ENCODE peak calls at places on chromosomes 2 and 18, in eight cellular contexts. P is amniotic epithelial cell; L is hypothalamus; R is MG63; E is stimulated activated CD4-positive, alpha-beta T cell treated with anti-CD3 and anti-CD28 coated beads, Interleukin-4, amount 100 ng/mL, for 1 hour; S is NCI-H446; M is NCI-H524; J is stimulated activated CD8-positive, alpha-beta memory T cell treated with anti-CD3 and anti-CD28 coated beads, Interleukin-2, amount 100 ng/mL, for 1 hour. K is an unnamed sample.

GRCh38 chr2:42028571-42029148 is 19.2 kb upstream of the PKDCC start:
- DNase-seq in P (no peak), L (no peak), R (no peak), E (no peak), S (no peak), M (no peak), J (no peak), K (peak)

GRCh38 chr18:59873616-59874015 is 26.2 kb upstream of the PMAIP1 start:
- DNase-seq in P (no peak), L (no peak), R (no peak), E (no peak), S (no peak), M (no peak), J (no peak), K (no peak)

GRCh38 chr18:22515250-22515649 is 97.5 kb upstream of the CTAGE1 start:
- DNase-seq in P (no peak), L (no peak), R (no peak), E (no peak), S (no peak), M (no peak), J (no peak), K (no peak)

GRCh38 chr2:239661334-239662312 is 260.8 kb upstream of the HDAC4 start:
- DNase-seq in P (no peak), L (no peak), R (no peak), E (no peak), S (no peak), M (no peak), J (no peak), K (no peak)

GRCh38 chr2:230842473-230842872 is 22.3 kb upstream of the ITM2C start:
- DNase-seq in P (no peak), L (no peak), R (peak), E (no peak), S (no peak), M (peak), J (no peak), K (no peak)

GRCh38 chr2:85398426-85399182 is 11.6 kb downstream of the CAPG start:
- DNase-seq in P (no peak), L (no peak), R (no peak), E (no peak), S (no peak), M (no peak), J (no peak), K (no peak)

GRCh38 chr2:64966839-64967238 is 22.4 kb upstream of the SLC1A4 start:
- DNase-seq in P (no peak), L (no peak), R (no peak), E (no peak), S (no peak), M (no peak), J (no peak), K (no peak)

GRCh38 chr2:10846110-10846861 is 33.7 kb upstream of the PDIA6 start:
- DNase-seq in P (no peak), L (no peak), R (no peak), E (no peak), S (no peak), M (no peak), J (no peak), K (no peak)

GRCh38 chr18:3603460-3604259 is 153.7 kb downstream of the TGIF1 start:
- DNase-seq in P (peak), L (no peak), R (peak), E (no peak), S (peak), M (peak), J (no peak), K (no peak)

GRCh38 chr18:55012041-55012440 is 52.8 kb upstream of the CCDC68 start:
- DNase-seq in P (no peak), L (no peak), R (no peak), E (no peak), S (no peak), M (no peak), J (no peak), K (no peak)

GRCh38 chr18:69580107-69580506 is 179.4 kb downstream of the DOK6 start:
- DNase-seq in P (peak), L (no peak), R (no peak), E (no peak), S (no peak), M (peak), J (no peak), K (peak)

GRCh38 chr2:173239644-173240043 is 115.0 kb upstream of the CDCA7 start:
- DNase-seq in P (no peak), L (no peak), R (no peak), E (no peak), S (no peak), M (no peak), J (no peak), K (peak)

GRCh38 chr2:72757177-72757775 is 68.6 kb downstream of the EXOC6B start:
- DNase-seq in P (peak), L (no peak), R (no peak), E (no peak), S (no peak), M (no peak), J (no peak), K (no peak)

GRCh38 chr2:3785220-3785889 is 82.0 kb downstream of the DCDC2C start:
- DNase-seq in P (no peak), L (no peak), R (no peak), E (no peak), S (no peak), M (no peak), J (no peak), K (no peak)

K was measured in GM12864.